ENCODE peak calls at places on chromosomes 3 and 15, in four cellular contexts. Y is K562, N is HepG2, W is GM12878. U is an unnamed sample.

GRCh38 chr15:57566840-57567239 is 24.9 kb upstream of the MYZAP start:
- DNase-seq in N (no peak), W (no peak), Y (no peak), U (no peak)

GRCh38 chr3:183584246-183584913 is 28.9 kb upstream of the KLHL6 start:
- DNase-seq in W (no peak), N (no peak), Y (no peak), U (peak; percentile 62)

GRCh38 chr3:176734146-176734545 is 463.1 kb downstream of the TBL1XR1 start:
- DNase-seq in N (no peak), Y (peak; percentile 9), W (no peak), U (no peak)

GRCh38 chr15:25176991-25177954 is 222.5 kb downstream of the SNRPN start:
- DNase-seq in W (no peak), N (no peak), Y (no peak), U (peak; percentile 3)

GRCh38 chr3:16370872-16371740 is 106.1 kb downstream of the OXNAD1 start:
- DNase-seq in W (no peak), Y (no peak), N (no peak), U (no peak)

GRCh38 chr15:35737521-35737920 is 191.6 kb upstream of the DPH6 start:
- DNase-seq in W (no peak), N (no peak), Y (no peak), U (no peak)

GRCh38 chr3:111810909-111811308 is 48.2 kb upstream of the PHLDB2 start:
- DNase-seq in Y (no peak), N (peak; percentile 13), W (no peak), U (no peak)

GRCh38 chr3:70832811-70833509 is 520.5 kb upstream of the MDFIC2 start:
- DNase-seq in N (no peak), Y (no peak), W (no peak), U (no peak)

GRCh38 chr15:92806763-92807162 is 93.4 kb upstream of the CHD2 start:
- DNase-seq in Y (no peak), N (no peak), W (no peak), U (no peak)

GRCh38 chr15:39058371-39059131 is 493.9 kb upstream of the RASGRP1 start:
- DNase-seq in W (no peak), N (no peak), Y (no peak), U (no peak)

GRCh38 chr15:31513178-31513577 is 186.5 kb downstream of the KLF13 start:
- DNase-seq in W (no peak), N (no peak), Y (no peak), U (no peak)

GRCh38 chr3:171125010-171125409 is 98.5 kb upstream of the SLC2A2 start:
- DNase-seq in W (no peak), N (no peak), Y (no peak), U (no peak)

GRCh38 chr3:98029083-98029482 is 6.0 kb downstream of the GABRR3 start:
- DNase-seq in N (no peak), W (no peak), Y (no peak), U (no peak)

GRCh38 chr3:17841190-17841828 is 98.9 kb upstream of the TBC1D5 start:
- DNase-seq in N (peak; percentile 57), W (peak; percentile 24), Y (peak; percentile 83), U (peak; percentile 75)

GRCh38 chr3:67649681-67650080 is 4.7 kb downstream of the SUCLG2 start:
- DNase-seq in W (no peak), Y (no peak), N (no peak), U (no peak)

GRCh38 chr3:151768393-151768930 is 34.7 kb downstream of the AADACL2 start:
- DNase-seq in Y (no peak), W (no peak), N (no peak), U (no peak)

GRCh38 chr3:144840866-144841265 is 869.2 kb downstream of the DIPK2A start:
- DNase-seq in Y (no peak), W (no peak), N (no peak), U (no peak)

DNA sequence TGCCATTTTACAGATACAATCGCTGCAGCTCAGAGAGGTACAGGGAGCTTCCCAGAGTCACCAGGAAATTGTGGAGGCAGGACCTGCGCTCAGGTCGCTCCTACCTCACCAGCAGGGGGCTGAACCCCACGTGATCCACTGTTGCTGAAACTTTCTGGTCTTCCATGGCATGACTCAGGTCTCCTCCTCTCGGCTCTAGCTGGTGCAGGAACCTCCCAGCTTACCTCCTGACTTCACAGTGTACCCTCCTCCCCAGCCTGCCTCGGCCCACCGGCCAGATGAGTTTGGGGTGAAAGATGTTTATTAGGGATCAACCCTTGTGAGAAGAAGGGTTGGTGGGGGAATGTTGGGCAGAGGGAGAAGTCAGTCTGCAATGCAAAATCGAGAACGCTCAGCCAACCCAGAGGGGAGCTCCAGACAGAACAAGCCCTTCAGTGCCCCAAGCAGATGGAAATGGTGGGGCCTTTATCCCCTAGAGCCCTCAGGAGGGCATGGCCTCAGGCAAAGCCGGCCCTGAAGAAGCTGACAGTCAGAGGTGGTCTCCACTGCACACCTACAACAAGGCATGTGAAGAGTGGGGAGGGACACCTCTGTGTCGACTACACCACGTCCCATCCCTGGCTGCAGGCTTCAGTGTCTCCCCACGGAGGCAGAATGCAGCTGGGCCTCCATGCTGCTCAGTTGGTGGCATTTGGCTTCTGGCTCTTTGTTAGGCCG is 118.6 kb upstream of the PRR20G start:
- DNase-seq in N (peak; percentile 36), Y (peak; percentile 65), W (no peak), U (peak; percentile 41)
- TF ChIP-seq MXI1 in N (no peak), Y (no peak), W (no peak), U (no peak)

DNA sequence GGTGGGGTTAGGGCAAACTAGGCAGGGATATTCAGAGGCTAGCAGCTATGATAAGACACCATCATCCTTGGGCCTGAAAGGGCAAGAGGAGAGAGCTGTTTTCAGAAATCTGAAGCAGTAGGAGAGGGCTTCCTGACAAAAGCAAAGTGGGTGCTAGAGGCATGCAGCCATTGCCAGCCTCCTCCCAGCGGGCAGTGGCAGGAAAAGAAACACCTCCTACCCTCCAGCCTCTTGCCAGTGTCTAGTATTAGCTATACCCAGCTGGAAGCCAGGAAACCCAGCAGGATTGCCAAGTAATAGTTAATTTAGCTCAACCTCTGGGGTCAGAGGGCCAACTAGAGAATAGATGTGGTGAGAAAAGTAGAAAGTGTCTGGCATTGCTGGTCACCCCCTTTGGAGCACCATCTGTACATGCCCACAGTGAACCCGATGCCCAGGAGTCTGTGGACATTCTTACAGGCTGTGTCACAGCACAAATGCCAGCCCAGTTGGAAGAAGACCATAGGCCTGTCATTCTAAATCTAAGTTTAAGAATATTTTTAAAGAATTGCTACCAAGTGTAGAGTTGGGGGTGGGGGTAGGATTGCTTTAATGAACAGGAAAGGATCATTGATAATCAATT is 85.3 kb downstream of the HCN4 start:
- DNase-seq in W (no peak), Y (no peak), N (no peak), U (no peak)
- TF ChIP-seq JUND in W (no peak), Y (no peak), N (no peak), U (peak; percentile 57)

DNA sequence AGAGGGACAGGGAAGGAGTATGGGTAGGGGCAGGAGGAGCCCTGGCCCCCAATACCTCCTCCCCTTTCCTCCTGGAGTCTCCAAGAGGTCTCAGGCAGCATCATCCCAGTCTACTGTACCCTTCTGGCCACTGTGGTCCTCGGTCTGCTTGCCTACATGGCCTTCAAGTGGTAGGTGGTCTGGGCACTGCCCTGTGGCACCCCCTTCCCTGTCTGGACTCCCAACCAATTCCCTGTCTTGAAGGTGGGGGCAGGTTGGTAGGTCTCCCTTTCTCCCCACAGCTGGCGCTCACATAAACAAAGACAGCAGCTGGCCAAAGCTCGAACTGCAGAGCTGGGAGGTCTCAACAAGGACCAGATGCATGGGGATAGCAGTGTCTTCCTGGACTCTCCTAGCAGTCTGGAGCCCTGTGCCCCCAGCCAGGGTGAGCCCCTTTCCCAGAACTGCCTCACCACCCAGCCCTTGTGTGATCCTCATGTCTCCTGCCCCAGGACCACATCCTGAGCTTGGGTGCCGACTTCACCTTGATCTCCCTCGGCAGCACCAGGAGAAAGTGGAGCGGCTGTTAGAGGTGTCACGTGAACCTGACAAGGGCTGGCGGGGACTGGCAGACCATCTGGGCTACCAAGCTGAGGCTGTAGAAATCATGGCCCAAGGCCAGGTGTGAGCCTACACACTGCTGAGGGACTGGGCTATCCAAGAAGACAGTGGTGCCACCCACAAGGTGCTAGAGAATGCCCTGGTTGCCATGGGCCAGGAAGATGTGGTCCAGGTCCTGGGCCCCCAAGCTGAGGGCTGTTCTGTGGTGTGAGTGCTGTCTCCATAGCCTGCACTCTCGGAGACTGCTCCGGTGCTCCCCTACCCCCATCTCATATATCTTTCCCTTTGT is 33.1 kb downstream of the NBEAL2 start:
- DNase-seq in Y (no peak), W (no peak), N (no peak), U (no peak)
- TF ChIP-seq MXI1 in Y (no peak), W (no peak), N (no peak), U (no peak)

GRCh38 chr3:49377483-49377882 is 19.3 kb upstream of the GPX1 start:
- DNase-seq in W (peak; percentile 42), Y (no peak), N (no peak), U (no peak)

GRCh38 chr3:49373563-49373962 is 15.4 kb upstream of the GPX1 start:
- DNase-seq in W (no peak), Y (no peak), N (no peak), U (no peak)

GRCh38 chr3:49383387-49383786 is 25.2 kb upstream of the GPX1 start:
- DNase-seq in N (no peak), W (no peak), Y (no peak), U (no peak)

GRCh38 chr3:49378249-49378899 is 20.2 kb upstream of the GPX1 start:
- DNase-seq in N (peak; percentile 18), W (no peak), Y (no peak), U (no peak)
- TF ChIP-seq JUND in N (no peak), W (no peak), Y (no peak), U (no peak)

GRCh38 chr15:62779041-62779810 is 263.3 kb upstream of the TPM1 start:
- DNase-seq in N (no peak), W (no peak), Y (no peak), U (no peak)
- TF ChIP-seq MXI1 in N (no peak), W (no peak), Y (no peak), U (no peak)

GRCh38 chr3:52106951-52107611 is 47.1 kb downstream of the POC1A start:
- DNase-seq in Y (no peak), N (no peak), W (no peak), U (no peak)
- TF ChIP-seq JUND in Y (no peak), N (no peak), W (no peak), U (no peak)

U was measured in SK-N-SH.